ENCODE peak calls at places on chromosomes 3 and 15, in six cellular contexts. A, Y, T, L, K and P are unnamed samples.

GRCh38 chr15:71103102-71103676 is 12.1 kb upstream of the THSD4 start:
- DNase-seq in A (no peak), Y (peak), T (no peak), L (no peak), K (peak), P (no peak)

GRCh38 chr3:175335229-175335628 is 476.1 kb downstream of the NAALADL2 start:
- DNase-seq in A (no peak), Y (no peak), T (no peak), L (no peak), K (no peak), P (no peak)

GRCh38 chr3:176948123-176948522 is 249.2 kb downstream of the TBL1XR1 start:
- DNase-seq in A (no peak), Y (no peak), T (no peak), L (no peak), K (no peak), P (no peak)

GRCh38 chr15:27601239-27601942 is 497.7 kb downstream of the OCA2 start:
- DNase-seq in A (no peak), Y (no peak), T (no peak), L (no peak), K (no peak), P (no peak)

GRCh38 chr15:62432702-62433398 is 267.8 kb upstream of the C2CD4B start:
- DNase-seq in A (no peak), Y (no peak), T (no peak), L (no peak), K (no peak), P (no peak)

GRCh38 chr3:197224034-197224444 is 74.4 kb downstream of the DLG1 start:
- DNase-seq in A (no peak), Y (peak), T (no peak), L (peak), K (no peak), P (no peak)

GRCh38 chr3:69442771-69443197 is 56.9 kb upstream of the FRMD4B start:
- DNase-seq in A (no peak), Y (no peak), T (no peak), L (no peak), K (no peak), P (no peak)

GRCh38 chr3:189275182-189275581 is 103.4 kb downstream of the TPRG1 start:
- DNase-seq in A (no peak), Y (no peak), T (no peak), L (no peak), K (no peak), P (no peak)

GRCh38 chr15:60582370-60583036 is 103.6 kb upstream of the ICE2 start:
- DNase-seq in A (no peak), Y (no peak), T (no peak), L (no peak), K (no peak), P (no peak)

GRCh38 chr3:172367205-172368105 is 80.8 kb downstream of the GHSR start:
- DNase-seq in A (no peak), Y (no peak), T (no peak), L (peak), K (no peak), P (no peak)

GRCh38 chr3:72482589-72483249 is 365.5 kb downstream of the SHQ1 start:
- DNase-seq in A (peak), Y (peak), T (no peak), L (peak), K (no peak), P (peak)

GRCh38 chr3:12436514-12437222 is 47.6 kb upstream of the TSEN2 start:
- DNase-seq in A (no peak), Y (no peak), T (no peak), L (peak), K (no peak), P (no peak)

GRCh38 chr15:63985221-63986184 is 60.8 kb downstream of the DAPK2 start:
- DNase-seq in A (no peak), Y (no peak), T (no peak), L (peak), K (no peak), P (no peak)

GRCh38 chr15:67833504-67834248 is 6.2 kb downstream of the RNU6-1 start:
- DNase-seq in A (peak), Y (peak), T (no peak), L (no peak), K (peak), P (no peak)

GRCh38 chr3:42875325-42876151 is at the start of gene CYP8B1:
- DNase-seq in A (no peak), Y (no peak), T (no peak), L (no peak), K (no peak), P (no peak)

GRCh38 chr15:69758810-69759410 is 306.3 kb downstream of the RPLP1 start:
- DNase-seq in A (peak), Y (no peak), T (no peak), L (no peak), K (no peak), P (peak)

GRCh38 chr3:155934215-155934614 is 63.8 kb downstream of the GMPS start:
- DNase-seq in A (no peak), Y (no peak), T (no peak), L (no peak), K (no peak), P (no peak)
- TF ChIP-seq CTCF in A (no peak), Y (no peak), T (no peak), L (no peak), K (no peak), P (no peak)

DNA sequence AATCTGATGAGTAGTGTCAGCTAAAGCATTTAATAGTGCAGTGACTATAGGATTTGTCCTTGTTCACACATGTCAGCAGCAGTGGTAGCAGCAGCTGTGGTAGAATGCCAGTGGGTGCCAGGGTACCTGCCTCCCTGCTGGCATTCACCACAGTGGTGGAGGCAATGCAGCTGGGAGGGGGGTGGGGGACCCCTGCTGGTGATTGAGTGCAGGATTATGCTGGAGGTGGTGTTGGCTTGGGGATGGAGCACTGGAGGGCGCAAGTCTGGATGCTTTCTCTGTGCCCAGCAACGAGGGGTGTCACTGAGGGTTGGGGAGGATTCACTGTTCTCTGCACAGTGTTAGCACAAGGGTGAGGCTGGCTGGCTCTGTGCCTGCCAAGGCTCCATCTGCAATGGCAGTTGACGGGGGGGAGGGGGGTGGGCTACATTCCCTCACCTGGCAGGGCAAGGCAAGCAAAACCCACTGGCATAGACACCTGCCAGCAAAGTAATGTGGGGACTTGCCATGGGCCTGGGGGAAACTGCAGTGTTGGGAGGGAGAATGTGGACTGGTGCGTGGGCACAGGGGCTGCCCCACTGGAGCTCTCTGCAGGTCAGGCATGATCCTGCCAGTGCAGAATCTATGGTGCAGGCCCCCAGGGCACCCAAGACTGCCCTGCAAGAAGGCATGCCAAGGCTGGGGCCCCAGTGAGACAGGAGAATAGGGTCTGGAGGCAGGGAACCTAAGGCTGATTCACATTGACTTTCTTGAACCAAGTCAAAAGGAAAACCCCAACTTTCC is 64.3 kb downstream of the MINDY4B start:
- DNase-seq in A (no peak), Y (no peak), T (no peak), L (no peak), K (no peak), P (no peak)
- TF ChIP-seq CTCF in A (no peak), Y (no peak), T (no peak), L (peak), K (no peak), P (no peak)

GRCh38 chr3:117104381-117104780 is 394.8 kb downstream of the TUSC7 start:
- DNase-seq in A (no peak), Y (no peak), T (no peak), L (no peak), K (no peak), P (no peak)

GRCh38 chr3:117104792-117105191 is 395.2 kb downstream of the TUSC7 start:
- DNase-seq in A (no peak), Y (no peak), T (no peak), L (no peak), K (no peak), P (no peak)

GRCh38 chr3:117101697-117102096 is 392.1 kb downstream of the TUSC7 start:
- DNase-seq in A (no peak), Y (no peak), T (no peak), L (no peak), K (no peak), P (no peak)

GRCh38 chr3:117102441-117102840 is 392.9 kb downstream of the TUSC7 start:
- DNase-seq in A (no peak), Y (no peak), T (no peak), L (no peak), K (no peak), P (no peak)

GRCh38 chr3:117103645-117104044 is 394.1 kb downstream of the TUSC7 start:
- DNase-seq in A (no peak), Y (no peak), T (no peak), L (no peak), K (no peak), P (no peak)
- TF ChIP-seq CTCF in A (no peak), Y (no peak), T (peak), L (peak), K (no peak), P (no peak)

DNA sequence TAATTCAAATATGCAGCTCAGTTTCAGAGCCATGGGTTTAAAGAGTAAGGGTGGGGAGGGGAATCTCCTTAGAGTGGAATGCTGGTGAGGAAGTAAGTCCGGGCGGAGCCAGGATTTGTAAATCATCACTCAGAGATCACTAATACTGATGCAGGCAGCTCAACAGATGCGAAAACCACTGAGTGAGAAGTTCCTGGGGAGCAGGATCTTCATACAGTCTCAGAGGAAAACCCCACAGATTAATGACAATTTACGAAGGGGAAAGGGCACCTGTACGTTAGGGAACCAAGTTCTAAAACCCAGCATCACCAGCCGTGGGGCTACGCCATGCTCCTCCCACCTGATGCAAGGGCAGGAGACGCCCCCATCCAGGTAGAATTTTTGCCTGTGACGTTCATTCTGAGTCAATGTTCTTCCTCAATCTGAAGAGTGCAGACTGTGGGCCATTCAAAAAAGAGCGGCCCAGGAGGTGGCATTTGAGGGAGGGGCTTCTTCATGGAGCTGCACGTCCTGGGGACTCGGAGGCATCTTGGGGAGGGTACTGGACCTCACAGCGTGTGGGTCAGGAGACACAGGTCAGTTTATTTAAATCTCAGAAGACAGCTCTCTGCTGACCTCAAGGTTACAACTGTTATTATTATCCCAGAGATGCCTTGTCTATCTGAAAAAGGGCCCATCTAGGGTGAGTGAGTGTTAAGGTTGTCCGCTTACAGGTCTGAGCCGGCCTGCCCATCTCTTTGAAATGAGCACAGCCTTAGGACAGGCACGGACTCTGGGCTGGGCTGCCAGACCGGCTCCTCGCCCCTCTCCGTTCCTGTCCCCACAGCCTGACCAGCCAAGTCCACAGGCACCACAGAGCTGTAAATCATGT is 228.0 kb downstream of the XXYLT1 start:
- DNase-seq in A (no peak), Y (peak), T (no peak), L (no peak), K (no peak), P (no peak)
- TF ChIP-seq CTCF in A (no peak), Y (no peak), T (no peak), L (no peak), K (no peak), P (no peak)

DNA sequence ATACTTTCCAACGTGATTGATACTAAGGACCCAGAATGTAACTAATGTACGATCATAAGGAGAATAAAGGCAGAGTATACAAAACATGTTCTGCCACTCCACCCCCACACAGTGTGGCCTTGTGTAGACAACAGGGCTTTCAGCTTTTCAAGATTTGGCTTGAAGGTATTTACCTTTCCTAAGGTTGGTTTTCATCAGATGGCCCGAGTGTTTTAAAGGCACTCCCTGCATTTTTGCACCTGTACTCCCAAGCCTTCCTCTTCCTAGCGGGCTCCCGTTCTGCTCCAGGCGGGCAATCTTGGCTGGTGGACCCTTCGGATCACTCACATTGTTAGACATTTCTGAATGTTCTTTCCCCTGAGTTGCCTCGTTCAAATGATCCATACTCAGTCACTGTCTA is 4.6 kb downstream of the SATB1 start:
- DNase-seq in A (no peak), Y (no peak), T (no peak), L (no peak), K (no peak), P (no peak)
- TF ChIP-seq CTCF in A (no peak), Y (no peak), T (no peak), L (no peak), K (no peak), P (no peak)

DNA sequence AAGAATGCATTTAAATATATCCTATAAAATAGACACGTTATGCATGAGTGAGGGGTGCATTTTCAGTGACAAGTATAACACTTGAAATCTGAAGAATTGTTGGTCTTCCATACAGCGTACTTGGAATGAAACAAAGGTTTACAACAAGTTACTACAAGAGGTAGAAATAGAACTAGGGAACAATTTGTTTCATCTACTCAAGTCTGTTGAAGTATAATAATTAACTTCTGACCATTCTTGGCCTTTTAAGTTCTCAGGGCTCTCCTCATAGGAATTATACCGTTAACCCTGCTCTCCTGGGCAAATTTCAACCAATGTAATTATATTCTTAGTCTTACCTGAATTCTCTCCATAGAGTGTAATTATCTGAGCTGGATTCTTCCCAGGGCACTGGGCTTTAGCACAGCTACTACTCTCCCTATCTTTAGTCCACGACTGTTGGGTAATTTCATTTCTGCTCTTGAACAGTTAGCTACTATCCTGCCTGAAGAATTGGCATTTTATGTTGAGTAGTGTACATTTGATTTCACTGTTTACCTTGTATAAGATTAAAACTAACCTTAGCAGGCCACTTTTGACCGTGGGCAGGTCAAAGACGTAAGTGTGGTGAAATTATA is 100.6 kb downstream of the UBE2E2 start:
- DNase-seq in A (no peak), Y (no peak), T (no peak), L (no peak), K (no peak), P (no peak)
- TF ChIP-seq CTCF in A (no peak), Y (no peak), T (no peak), L (no peak), K (no peak), P (no peak)

DNA sequence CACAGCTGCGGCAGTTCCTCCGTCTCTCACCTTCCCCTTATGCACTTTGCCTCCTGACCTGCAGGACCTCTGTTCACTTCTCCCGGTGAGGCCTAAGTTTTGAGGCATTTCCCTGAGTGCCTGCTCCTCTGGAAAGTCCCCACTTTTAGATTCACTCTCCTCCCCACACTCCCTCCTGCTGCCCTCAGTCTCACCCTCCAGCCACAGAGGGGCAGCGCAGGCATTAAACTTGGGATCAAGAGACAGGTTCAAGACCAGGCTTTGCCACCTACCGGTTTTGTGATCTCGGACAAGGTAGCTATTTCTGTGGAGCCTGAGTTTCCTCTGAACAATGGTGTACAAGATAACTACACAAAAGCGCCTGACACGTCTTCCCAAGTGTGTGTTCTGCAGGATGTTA is 19.4 kb downstream of the SLC6A11 start:
- DNase-seq in A (no peak), Y (no peak), T (no peak), L (no peak), K (no peak), P (no peak)
- TF ChIP-seq CTCF in A (no peak), Y (no peak), T (no peak), L (no peak), K (no peak), P (no peak)

DNA sequence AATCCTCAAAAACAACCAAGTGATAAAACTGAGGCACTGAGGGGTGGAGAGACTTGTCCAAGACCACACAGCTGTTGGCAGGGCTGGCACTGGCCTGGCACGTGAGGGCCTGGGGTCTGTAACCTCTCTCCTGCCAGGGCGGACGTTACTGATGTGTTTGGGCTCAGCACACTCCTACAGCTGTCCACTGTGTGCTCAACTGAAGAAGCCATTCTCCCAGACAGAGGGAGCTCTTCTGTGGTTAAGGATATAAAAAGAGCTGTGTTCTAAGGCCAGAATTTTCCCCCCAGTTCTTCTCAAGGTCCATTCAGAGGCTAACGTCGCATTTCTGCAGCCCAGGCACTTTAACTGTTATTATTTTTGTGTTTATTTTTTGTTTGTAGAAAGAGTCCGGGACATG is 429.0 kb upstream of the ATP11B start:
- DNase-seq in A (no peak), Y (no peak), T (no peak), L (peak), K (no peak), P (no peak)
- TF ChIP-seq CTCF in A (no peak), Y (no peak), T (no peak), L (peak), K (no peak), P (no peak)

GRCh38 chr15:83657549-83657948 is 3.6 kb downstream of the ADAMTSL3 start:
- DNase-seq in A (no peak), Y (no peak), T (no peak), L (no peak), K (no peak), P (no peak)
- TF ChIP-seq CTCF in A (no peak), Y (no peak), T (peak), L (no peak), K (peak), P (no peak)